ENCODE peak calls at places on chromosome 6, in nine cellular contexts. N is NCI-H1417; G is left kidney; D is fibroblast of the aortic adventitia; L is fibroblast of mammary gland; X is SW 1271; C is stimulated activated naive B cell treated with anti-CD40 and anti-IgM and Interleukin-4, amounts not matched to agents 10 μg/mL and 1 μg/mL and 100 μg/mL, for 72 hours; R is HT-29; F is GM04503. A is an unnamed sample.

GRCh38 chr6:18352842-18353241 is 34.3 kb upstream of the RNF144B start:
- DNase-seq in N (no peak), G (no peak), D (no peak), L (no peak), X (no peak), C (no peak), R (no peak), F (no peak), A (no peak)

GRCh38 chr6:137952247-137952646 is 85.2 kb downstream of the TNFAIP3 start:
- DNase-seq in N (no peak), G (no peak), D (no peak), L (no peak), X (no peak), C (no peak), R (no peak), F (no peak), A (no peak)

GRCh38 chr6:33075568-33076405 is at the start of gene HLA-DPB1:
- DNase-seq in N (no peak), G (peak), D (peak), L (peak), X (peak), C (peak), R (peak), F (peak), A (no peak)

GRCh38 chr6:133512410-133513016 is 271.4 kb downstream of the EYA4 start:
- DNase-seq in N (peak), G (peak), D (peak), L (peak), X (peak), C (peak), R (peak), F (no peak), A (peak)

GRCh38 chr6:44675449-44675848 is 287.9 kb downstream of the CDC5L start:
- DNase-seq in N (no peak), G (no peak), D (no peak), L (peak), X (no peak), C (no peak), R (no peak), F (no peak), A (no peak)

GRCh38 chr6:100880901-100881706 is at the start of gene ASCC3:
- DNase-seq in N (peak), G (peak), D (peak), L (peak), X (peak), C (peak), R (peak), F (peak), A (peak)

GRCh38 chr6:80356000-80356399 is 249.5 kb downstream of the BCKDHB start:
- DNase-seq in N (no peak), G (no peak), D (no peak), L (no peak), X (no peak), C (no peak), R (no peak), F (no peak), A (no peak)

GRCh38 chr6:168020242-168020641 is 22.8 kb downstream of the KIF25 start:
- DNase-seq in N (no peak), G (no peak), D (no peak), L (no peak), X (no peak), C (no peak), R (no peak), F (no peak), A (no peak)

GRCh38 chr6:79494841-79495240 is 42.4 kb downstream of the LCA5 start:
- DNase-seq in N (no peak), G (no peak), D (no peak), L (no peak), X (no peak), C (no peak), R (no peak), F (no peak), A (no peak)

GRCh38 chr6:31901415-31901952 is 402 bp downstream of the ZBTB12 start:
- DNase-seq in N (peak), G (peak), D (peak), L (peak), X (peak), C (peak), R (peak), F (no peak), A (no peak)

GRCh38 chr6:47483853-47484546 is 6.4 kb downstream of the CD2AP start:
- DNase-seq in N (no peak), G (no peak), D (peak), L (peak), X (no peak), C (no peak), R (peak), F (peak), A (no peak)

GRCh38 chr6:90611996-90612690 is 25.3 kb upstream of the MAP3K7 start:
- DNase-seq in N (no peak), G (peak), D (no peak), L (no peak), X (no peak), C (no peak), R (no peak), F (no peak), A (no peak)

GRCh38 chr6:158772172-158772571 is 47.0 kb downstream of the EZR start:
- DNase-seq in N (no peak), G (no peak), D (no peak), L (no peak), X (no peak), C (no peak), R (no peak), F (no peak), A (no peak)

GRCh38 chr6:130018292-130018829 is at the start of gene L3MBTL3:
- DNase-seq in N (peak), G (peak), D (peak), L (peak), X (peak), C (peak), R (peak), F (no peak), A (peak)

GRCh38 chr6:112501705-112502104 is 154.6 kb downstream of the RFPL4B start:
- DNase-seq in N (peak), G (peak), D (no peak), L (peak), X (no peak), C (no peak), R (no peak), F (no peak), A (no peak)

GRCh38 chr6:166173292-166173951 is 5.8 kb upstream of the TBXT start:
- DNase-seq in N (no peak), G (peak), D (no peak), L (peak), X (no peak), C (no peak), R (peak), F (no peak), A (no peak)

GRCh38 chr6:80388515-80388914 is 282.0 kb downstream of the BCKDHB start:
- DNase-seq in N (no peak), G (no peak), D (no peak), L (no peak), X (no peak), C (no peak), R (no peak), F (no peak), A (no peak)